ENCODE peak calls at places on chromosomes 4 and X, in six cellular contexts. U is GM13976; Z is cardiac muscle cell; P is activated CD8-positive, alpha-beta T cell treated with anti-CD3 and anti-CD28 coated beads for 36 hours; L is brain microvascular endothelial cell; O is HL-60. B is an unnamed sample.

GRCh38 chrX:40523852-40524251 is 56.9 kb upstream of the ATP6AP2 start:
- DNase-seq in U (no peak), L (no peak), O (no peak), P (no peak), Z (no peak), B (no peak)

GRCh38 chr4:169437299-169438047 is 166.7 kb upstream of the SH3RF1 start:
- DNase-seq in U (peak), O (no peak), P (no peak), Z (no peak), L (no peak), B (peak)

GRCh38 chr4:161949941-161950725 is 213.7 kb downstream of the FSTL5 start:
- DNase-seq in U (no peak), L (peak), Z (no peak), O (no peak), P (no peak), B (no peak)

GRCh38 chrX:57178605-57179004 is 41.4 kb upstream of the SPIN2A start:
- DNase-seq in L (no peak), Z (no peak), P (no peak), O (no peak), U (no peak), B (no peak)

GRCh38 chr4:110196206-110196870 is 2.1 kb downstream of the ELOVL6 start:
- DNase-seq in O (no peak), L (no peak), P (peak), Z (peak), U (peak), B (peak)

GRCh38 chr4:7193040-7193958 is 961 bp downstream of the SORCS2 start:
- DNase-seq in P (no peak), O (no peak), Z (peak), U (no peak), L (no peak), B (no peak)

GRCh38 chrX:131783555-131784338 is 239.4 kb upstream of the STK26 start:
- DNase-seq in P (no peak), L (peak), Z (no peak), U (no peak), O (peak), B (peak)

GRCh38 chr4:9825049-9825448 is 43.6 kb downstream of the DRD5 start:
- DNase-seq in L (no peak), O (no peak), Z (no peak), P (peak), U (no peak), B (peak)

GRCh38 chr4:5883916-5884315 is 9.0 kb downstream of the CRMP1 start:
- DNase-seq in P (no peak), L (no peak), O (no peak), U (no peak), Z (no peak), B (no peak)

GRCh38 chr4:158813113-158813512 is 44.3 kb downstream of the FNIP2 start:
- DNase-seq in U (no peak), Z (no peak), P (no peak), L (no peak), O (no peak), B (no peak)

GRCh38 chr4:55727746-55728145 is 91.6 kb upstream of the NMU start:
- DNase-seq in P (no peak), Z (no peak), U (no peak), O (no peak), L (peak), B (no peak)

GRCh38 chr4:181909368-181909767 is 333.8 kb upstream of the TENM3 start:
- DNase-seq in U (no peak), Z (peak), O (no peak), P (no peak), L (peak), B (peak)

GRCh38 chr4:10944321-10944720 is 259.8 kb upstream of the CLNK start:
- DNase-seq in P (no peak), Z (no peak), U (no peak), L (no peak), O (no peak), B (no peak)

GRCh38 chr4:98627883-98628282 is 30.5 kb downstream of the TSPAN5 start:
- DNase-seq in L (peak), Z (no peak), U (no peak), O (no peak), P (no peak), B (no peak)

GRCh38 chrX:29136904-29137303 is 549.7 kb downstream of the IL1RAPL1 start:
- DNase-seq in U (no peak), Z (no peak), O (no peak), P (no peak), L (no peak), B (no peak)

GRCh38 chr4:15238720-15239119 is 189.1 kb upstream of the C1QTNF7 start:
- DNase-seq in O (peak), U (peak), Z (peak), L (peak), P (peak), B (peak)

GRCh38 chrX:34734383-34734782 is 77.3 kb upstream of the TMEM47 start:
- DNase-seq in O (no peak), P (no peak), Z (no peak), L (peak), U (no peak), B (no peak)

GRCh38 chr4:151227731-151228130 is 49.2 kb upstream of the PRSS48 start:
- DNase-seq in P (no peak), U (no peak), O (no peak), Z (no peak), L (peak), B (peak)

GRCh38 chrX:132217203-132218073 is 1.8 kb downstream of the RAP2C start:
- DNase-seq in P (peak), Z (peak), U (peak), O (peak), L (peak), B (peak)

GRCh38 chr4:8082517-8083055 is 76.0 kb downstream of the ABLIM2 start:
- DNase-seq in P (no peak), U (no peak), Z (no peak), O (no peak), L (no peak), B (no peak)

GRCh38 chrX:149079805-149080406 is 425.2 kb downstream of the IDS start:
- DNase-seq in U (no peak), P (no peak), O (no peak), L (no peak), Z (no peak), B (no peak)

GRCh38 chrX:150184487-150184886 is 178.6 kb upstream of the MAMLD1 start:
- DNase-seq in Z (no peak), P (no peak), L (peak), O (no peak), U (no peak), B (no peak)

GRCh38 chrX:8815460-8816065 is 14.4 kb upstream of the FAM9A start:
- DNase-seq in O (peak), P (peak), Z (peak), L (peak), U (peak), B (peak)

GRCh38 chr4:69860007-69860406 is at the start of gene SULT1E1:
- DNase-seq in O (no peak), U (no peak), L (peak), P (no peak), Z (no peak), B (no peak)

GRCh38 chr4:8435656-8436121 is 4.8 kb downstream of the ACOX3 start:
- DNase-seq in Z (peak), U (peak), P (peak), L (no peak), O (no peak), B (peak)

GRCh38 chr4:56783986-56784385 is 37.5 kb downstream of the SPINK2 start:
- DNase-seq in Z (no peak), U (no peak), P (no peak), L (no peak), O (no peak), B (no peak)

GRCh38 chr4:176013466-176014247 is 52.0 kb upstream of the WDR17 start:
- DNase-seq in U (no peak), P (no peak), Z (no peak), L (no peak), O (peak), B (peak)

GRCh38 chr4:125123710-125124109 is 191.0 kb upstream of the FAT4 start:
- DNase-seq in U (no peak), L (no peak), Z (no peak), O (no peak), P (no peak), B (no peak)

GRCh38 chr4:98688416-98689290 is 30.2 kb upstream of the TSPAN5 start:
- DNase-seq in O (no peak), P (peak), U (no peak), L (peak), Z (no peak), B (no peak)

GRCh38 chr4:73682508-73682907 is 57.9 kb upstream of the CXCL8 start:
- DNase-seq in U (no peak), O (no peak), P (no peak), Z (no peak), L (no peak), B (no peak)

GRCh38 chrX:132118361-132118760 is 9.5 kb downstream of the FRMD7 start:
- DNase-seq in U (no peak), Z (no peak), O (no peak), P (peak), L (no peak), B (no peak)

GRCh38 chrX:2828404-2829065 is at the start of gene GYG2:
- DNase-seq in L (no peak), U (no peak), Z (peak), P (no peak), O (no peak), B (no peak)

GRCh38 chr4:16897991-16898827 is at the start of gene LDB2:
- DNase-seq in O (no peak), P (no peak), Z (peak), U (no peak), L (peak), B (peak)

GRCh38 chrX:2391869-2392606 is 108.7 kb downstream of the DHRSX start:
- DNase-seq in P (no peak), U (no peak), L (peak), O (no peak), Z (no peak), B (no peak)

GRCh38 chrX:120457766-120458180 is 11.3 kb downstream of the LAMP2 start:
- DNase-seq in L (peak), U (peak), Z (no peak), P (no peak), O (peak), B (peak)

GRCh38 chr4:175871774-175872405 is 59.8 kb upstream of the GPM6A start:
- DNase-seq in U (no peak), O (no peak), L (no peak), Z (no peak), P (no peak), B (no peak)

GRCh38 chr4:114615435-114615834 is 16.8 kb downstream of the UGT8 start:
- DNase-seq in U (no peak), P (no peak), Z (no peak), L (no peak), O (no peak), B (no peak)

DNA sequence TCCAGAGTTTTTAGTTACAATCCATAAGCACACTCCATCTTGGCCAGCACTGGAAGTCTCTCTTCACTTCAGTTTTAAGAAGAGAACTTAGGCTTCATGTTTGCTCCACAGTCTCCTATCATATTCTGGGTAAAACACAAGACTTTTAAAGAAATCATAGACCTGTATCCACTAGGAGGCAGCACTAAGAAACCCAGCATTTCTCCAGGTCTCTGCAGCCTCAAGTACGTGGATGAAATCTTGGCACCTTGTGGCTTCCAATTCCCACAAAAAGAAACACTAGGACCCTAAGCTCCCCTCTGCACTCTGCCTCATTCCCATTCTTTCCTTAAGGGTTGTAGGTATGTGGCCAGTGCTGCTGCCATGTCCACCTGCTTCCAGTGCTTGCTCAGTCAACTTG is 367.3 kb upstream of the CASK start:
- DNase-seq in P (no peak), O (no peak), U (no peak), Z (no peak), L (peak), B (peak)
- TF ChIP-seq CTCF in P (no peak), O (no peak), U (no peak), Z (no peak), L (no peak), B (peak)

GRCh38 chr4:92234393-92235176 is 69.2 kb upstream of the GRID2 start:
- DNase-seq in U (no peak), L (peak), Z (no peak), O (no peak), P (no peak), B (no peak)
- TF ChIP-seq CTCF in U (no peak), L (no peak), Z (no peak), O (no peak), P (no peak), B (no peak)

GRCh38 chrX:108582151-108582550 is 142.5 kb downstream of the COL4A5 start:
- DNase-seq in L (no peak), U (no peak), Z (no peak), O (no peak), P (no peak), B (no peak)

GRCh38 chrX:108590496-108590895 is 145.9 kb downstream of the IRS4 start:
- DNase-seq in U (no peak), O (no peak), P (no peak), Z (no peak), L (no peak), B (no peak)

GRCh38 chrX:108584617-108585211 is 145.1 kb downstream of the COL4A5 start:
- DNase-seq in L (no peak), Z (peak), U (peak), P (no peak), O (no peak), B (peak)
- TF ChIP-seq CTCF in L (peak), Z (peak), U (peak), P (no peak), O (no peak), B (peak)

GRCh38 chr4:112523008-112523440 is 7.0 kb upstream of the NEUROG2 start:
- DNase-seq in Z (peak), U (peak), L (peak), P (peak), O (peak), B (peak)
- TF ChIP-seq CTCF in Z (peak), U (peak), L (peak), P (no peak), O (peak), B (peak)

GRCh38 chrX:112643721-112644120 is 36.0 kb downstream of the LHFPL1 start:
- DNase-seq in L (no peak), O (no peak), P (no peak), Z (no peak), U (no peak), B (peak)
- TF ChIP-seq CTCF in L (no peak), O (no peak), P (no peak), Z (no peak), U (no peak), B (no peak)

GRCh38 chrX:46381630-46382029 is 163.6 kb downstream of the ZNF674 start:
- DNase-seq in U (peak), O (peak), P (peak), L (peak), Z (peak), B (peak)

GRCh38 chrX:46380148-46380752 is 165.0 kb downstream of the ZNF674 start:
- DNase-seq in U (no peak), L (no peak), P (no peak), Z (no peak), O (no peak), B (no peak)

GRCh38 chrX:46374371-46374770 is 170.8 kb downstream of the ZNF674 start:
- DNase-seq in O (no peak), L (no peak), Z (no peak), P (no peak), U (no peak), B (no peak)

GRCh38 chrX:46375831-46376230 is 169.4 kb downstream of the ZNF674 start:
- DNase-seq in Z (no peak), L (no peak), U (no peak), O (no peak), P (no peak), B (no peak)

GRCh38 chrX:46376246-46376885 is 168.9 kb downstream of the ZNF674 start:
- DNase-seq in Z (peak), P (peak), U (peak), L (peak), O (peak), B (peak)
- TF ChIP-seq CTCF in Z (peak), P (peak), U (no peak), L (peak), O (no peak), B (no peak)

DNA sequence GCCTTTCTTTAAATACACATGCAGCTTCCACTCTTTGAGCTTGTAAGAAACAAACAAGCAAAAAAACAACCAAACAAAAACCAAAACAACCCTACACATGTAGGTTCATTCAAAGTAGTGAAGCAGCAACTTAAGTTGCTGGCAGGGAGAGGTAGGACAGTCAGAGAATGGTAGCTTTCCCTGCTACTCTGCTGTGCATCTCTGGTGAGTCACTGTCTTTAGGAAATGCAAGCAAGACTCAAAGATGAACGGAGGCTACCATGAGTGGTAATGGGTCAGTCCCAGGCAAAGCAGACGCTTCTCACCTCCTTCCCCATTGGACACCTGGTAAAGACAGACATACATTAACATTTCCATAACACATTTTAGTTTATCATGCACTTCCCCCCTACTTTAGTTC is 43.2 kb downstream of the PGRMC2 start:
- DNase-seq in P (no peak), U (no peak), O (no peak), L (peak), Z (no peak), B (no peak)
- TF ChIP-seq CTCF in P (no peak), U (no peak), O (no peak), L (no peak), Z (no peak), B (no peak)

DNA sequence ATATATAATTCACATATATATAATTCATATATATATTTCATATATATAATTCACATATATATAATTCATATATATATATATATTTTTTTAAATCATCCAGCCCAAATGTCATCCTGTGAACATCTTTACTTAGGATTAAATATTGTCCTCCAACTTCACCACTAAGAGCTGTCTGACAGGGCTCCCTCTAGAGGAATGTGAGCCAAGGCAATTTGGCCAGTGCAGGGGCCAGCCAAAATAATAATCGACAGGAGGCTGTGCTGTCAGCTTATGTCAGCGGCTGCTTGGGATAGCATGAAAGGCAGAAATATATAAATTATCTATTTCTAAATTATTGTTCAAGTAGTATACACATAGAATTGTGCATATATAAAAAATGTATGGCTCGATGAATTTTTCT is 29.5 kb downstream of the EGFL6 start:
- DNase-seq in Z (no peak), O (peak), U (no peak), P (no peak), L (no peak), B (no peak)
- TF ChIP-seq CTCF in Z (peak), O (peak), U (no peak), P (no peak), L (peak), B (no peak)

B was measured in GM12865.